ENCODE peak calls at places on chromosomes 5 and 9, in five cellular contexts. T is IMR-90, U is WERI-Rb-1, X is pancreas, G is cardiac fibroblast. Q is an unnamed sample.

GRCh38 chr5:64612349-64612961 is 77.8 kb upstream of the SHISAL2B start:
- DNase-seq in U (peak), X (peak), T (peak), G (peak), Q (no peak)

GRCh38 chr5:181181650-181182565 is 23.1 kb downstream of the TRIM7 start:
- DNase-seq in X (peak), U (peak), G (peak), T (peak), Q (no peak)

GRCh38 chr5:98121036-98121936 is 652.2 kb upstream of the RGMB start:
- DNase-seq in U (peak), G (no peak), X (no peak), T (no peak), Q (no peak)

GRCh38 chr5:86757824-86758223 is 140.1 kb downstream of the COX7C start:
- DNase-seq in X (no peak), T (peak), U (no peak), G (peak), Q (no peak)

GRCh38 chr9:22111176-22111870 is 102.2 kb upstream of the CDKN2B start:
- DNase-seq in X (no peak), T (peak), G (no peak), U (no peak), Q (no peak)

GRCh38 chr5:140546851-140547507 is 483 bp upstream of the EIF4EBP3 start:
- DNase-seq in T (no peak), U (no peak), X (no peak), G (no peak), Q (no peak)

GRCh38 chr9:137445275-137445807 is 4.2 kb upstream of the ENTPD8 start:
- DNase-seq in X (peak), U (peak), G (peak), T (peak), Q (peak)

GRCh38 chr5:107604146-107604910 is 66.4 kb downstream of the EFNA5 start:
- DNase-seq in X (no peak), U (no peak), G (no peak), T (no peak), Q (no peak)

GRCh38 chr5:111502976-111503375 is 9.4 kb downstream of the STARD4 start:
- DNase-seq in U (no peak), G (no peak), X (no peak), T (peak), Q (no peak)

GRCh38 chr5:140468188-140468587 is 66.6 kb downstream of the ANKHD1 start:
- DNase-seq in G (peak), X (no peak), T (no peak), U (no peak), Q (no peak)

GRCh38 chr5:96683810-96684209 is 21.6 kb downstream of the CAST start:
- DNase-seq in U (no peak), T (no peak), X (no peak), G (no peak), Q (no peak)

GRCh38 chr5:23352437-23352836 is 155.0 kb upstream of the PRDM9 start:
- DNase-seq in T (no peak), U (peak), G (peak), X (no peak), Q (no peak)

GRCh38 chr5:23639326-23639725 is 131.9 kb downstream of the PRDM9 start:
- DNase-seq in X (no peak), T (no peak), U (no peak), G (no peak), Q (no peak)

GRCh38 chr9:128244443-128245226 is 31.2 kb downstream of the GOLGA2 start:
- DNase-seq in U (no peak), T (peak), G (peak), X (no peak), Q (peak)

GRCh38 chr5:128579111-128579510 is 41.1 kb upstream of the FBN2 start:
- DNase-seq in T (peak), G (peak), U (no peak), X (no peak), Q (no peak)

GRCh38 chr9:87862536-87863268 is 20.0 kb upstream of the SPATA31E1 start:
- DNase-seq in U (no peak), T (peak), X (no peak), G (peak), Q (no peak)

GRCh38 chr5:89309268-89309667 is 426.3 kb upstream of the MEF2C start:
- DNase-seq in U (no peak), G (no peak), X (no peak), T (no peak), Q (no peak)

GRCh38 chr9:36738318-36738975 is 165.8 kb downstream of the MELK start:
- DNase-seq in T (peak), X (no peak), U (no peak), G (peak), Q (no peak)

GRCh38 chr9:89178162-89179120 is at the start of gene SHC3:
- DNase-seq in X (peak), G (peak), T (peak), U (peak), Q (no peak)

GRCh38 chr5:56290378-56291057 is 57.4 kb upstream of the ANKRD55 start:
- DNase-seq in T (no peak), U (no peak), X (no peak), G (no peak), Q (no peak)

GRCh38 chr9:104740596-104740995 is 6.9 kb upstream of the NIPSNAP3A start:
- DNase-seq in T (peak), U (no peak), X (no peak), G (peak), Q (no peak)

GRCh38 chr9:136588663-136589464 is 43.0 kb upstream of the NOTCH1 start:
- DNase-seq in G (no peak), U (peak), T (no peak), X (no peak), Q (no peak)

GRCh38 chr9:109781541-109782197 is 1.7 kb downstream of the PALM2AKAP2 start:
- DNase-seq in U (no peak), G (peak), X (no peak), T (peak), Q (peak)

GRCh38 chr9:113326230-113326629 is 13.8 kb downstream of the WDR31 start:
- DNase-seq in U (no peak), X (no peak), T (no peak), G (no peak), Q (no peak)

GRCh38 chr9:79471577-79472543 is 99.9 kb upstream of the TLE4 start:
- DNase-seq in X (peak), U (peak), T (peak), G (peak), Q (peak)

GRCh38 chr9:88578486-88579362 is 43.7 kb downstream of the NXNL2 start:
- DNase-seq in G (peak), X (peak), T (peak), U (peak), Q (peak)

GRCh38 chr9:19967567-19968459 is 179.0 kb upstream of the SLC24A2 start:
- DNase-seq in T (no peak), G (no peak), U (peak), X (no peak), Q (no peak)

GRCh38 chr5:94288937-94289336 is 329.5 kb downstream of the KIAA0825 start:
- DNase-seq in G (peak), X (no peak), U (no peak), T (peak), Q (no peak)

GRCh38 chr9:4489562-4489918 is 728 bp upstream of the SLC1A1 start:
- DNase-seq in T (no peak), X (peak), U (peak), G (peak), Q (no peak)

GRCh38 chr9:69130456-69131441 is 43.3 kb upstream of the TJP2 start:
- DNase-seq in U (no peak), T (peak), X (no peak), G (peak), Q (no peak)

GRCh38 chr5:112002368-112002767 is 245.4 kb upstream of the NREP start:
- DNase-seq in U (no peak), T (no peak), X (no peak), G (no peak), Q (no peak)

GRCh38 chr9:25224309-25224708 is 453.9 kb downstream of the TUSC1 start:
- DNase-seq in X (no peak), G (no peak), T (no peak), U (no peak), Q (no peak)
- TF ChIP-seq CTCF in X (no peak), G (no peak), T (no peak), U (no peak), Q (no peak)

GRCh38 chr5:151082976-151083651 is 2.3 kb upstream of the TNIP1 start:
- DNase-seq in X (no peak), U (no peak), G (no peak), T (peak), Q (no peak)

GRCh38 chr5:151084363-151084762 is 3.5 kb upstream of the TNIP1 start:
- DNase-seq in G (peak), T (peak), U (no peak), X (no peak), Q (no peak)

GRCh38 chr5:151080620-151081425 is at the start of gene TNIP1:
- DNase-seq in T (peak), G (peak), X (peak), U (peak), Q (peak)

GRCh38 chr5:151081426-151082273 is 816 bp upstream of the TNIP1 start:
- DNase-seq in X (no peak), G (no peak), T (peak), U (no peak), Q (no peak)

DNA sequence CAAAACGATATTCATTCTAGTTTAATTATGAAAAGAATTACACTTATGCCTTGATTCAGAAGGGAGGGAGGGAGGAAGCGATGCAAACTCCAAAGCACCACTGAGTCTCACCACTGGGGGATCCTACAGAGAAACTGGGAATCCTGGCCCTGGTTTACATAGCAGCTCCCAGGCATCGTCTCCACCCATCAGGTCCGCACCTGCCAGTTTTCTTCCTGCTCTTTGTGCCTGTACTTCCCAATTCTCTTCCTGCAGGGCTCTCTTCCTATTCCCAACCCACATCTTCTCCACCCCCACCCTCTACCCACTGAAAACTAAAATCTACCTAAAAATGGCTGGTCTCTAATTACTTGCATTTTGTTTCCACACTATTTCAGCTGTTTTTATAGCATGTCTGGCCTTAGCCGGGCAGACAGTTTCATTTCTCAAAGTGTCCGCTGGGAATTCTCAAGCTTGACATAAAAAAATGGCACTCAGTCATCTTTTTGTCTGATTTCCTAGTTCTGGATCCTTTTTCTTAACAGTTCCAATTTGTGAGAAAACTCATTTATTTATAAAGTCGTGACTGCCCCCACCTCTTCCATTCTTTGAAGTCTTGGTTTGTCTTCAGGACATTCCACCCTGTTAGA is 1.6 kb upstream of the TNIP1 start:
- DNase-seq in T (peak), G (no peak), X (no peak), U (peak), Q (no peak)
- TF ChIP-seq CTCF in T (peak), G (peak), X (no peak), U (peak), Q (peak)

GRCh38 chr5:121797677-121798518 is 53.8 kb upstream of the FTMT start:
- DNase-seq in G (no peak), X (no peak), T (no peak), U (peak), Q (no peak)

GRCh38 chr5:121793791-121794190 is 57.9 kb upstream of the FTMT start:
- DNase-seq in G (no peak), U (no peak), T (no peak), X (no peak), Q (no peak)

DNA sequence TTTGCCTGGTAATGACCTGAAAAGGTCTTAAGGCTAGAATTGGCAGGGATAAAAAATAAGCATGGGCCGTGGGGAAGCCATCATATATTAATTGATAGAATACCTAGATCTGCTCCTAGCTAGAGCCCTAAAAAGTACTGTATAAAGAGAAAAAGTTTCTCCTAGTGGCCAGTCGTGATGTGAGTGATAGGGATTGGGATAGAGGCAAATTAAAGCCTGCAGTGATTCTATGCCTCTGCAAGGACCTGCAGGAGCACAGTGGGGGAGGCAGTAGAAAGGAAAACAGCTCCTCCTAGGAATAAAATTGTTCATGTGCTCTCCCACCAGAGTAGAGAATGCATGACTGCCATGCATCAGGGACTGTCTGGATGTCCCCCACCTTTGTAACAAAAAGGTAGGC is 56.2 kb upstream of the FTMT start:
- DNase-seq in U (no peak), G (no peak), T (no peak), X (no peak), Q (no peak)
- TF ChIP-seq CTCF in U (no peak), G (no peak), T (no peak), X (no peak), Q (no peak)

GRCh38 chr9:3441197-3441816 is 84.5 kb downstream of the RFX3 start:
- DNase-seq in U (peak), G (peak), T (peak), X (peak), Q (no peak)
- TF ChIP-seq CTCF in U (peak), G (peak), T (peak), X (peak), Q (no peak)

GRCh38 chr5:165457854-165458481 is 1952.5 kb downstream of the MAT2B start:
- DNase-seq in X (peak), T (peak), U (peak), G (peak), Q (no peak)
- TF ChIP-seq CTCF in X (peak), T (peak), U (peak), G (peak), Q (no peak)